ENCODE peak calls at places on chromosomes 16 and 17, in four cellular contexts. N is K562, T is H1, Y is HepG2. B is an unnamed sample.
A peak's percentile ranks its signal among the peaks of the same experiment; 100 is the strongest.

GRCh38 chr17:75102385-75102821 is 7.4 kb upstream of the ARMC7 start:
- DNase-seq in N (no peak), T (no peak), Y (no peak), B (peak; percentile 63)

GRCh38 chr17:21098934-21099687 is 27.7 kb upstream of the DHRS7B start:
- DNase-seq in N (peak; percentile 91), T (peak; percentile 73), Y (peak; percentile 80), B (peak; percentile 65)

GRCh38 chr16:10754941-10755340 is 11.3 kb downstream of the NUBP1 start:
- DNase-seq in N (no peak), T (no peak), Y (no peak), B (no peak)

GRCh38 chr17:40112718-40113109 is 9.1 kb upstream of the MSL1 start:
- DNase-seq in N (no peak), T (no peak), Y (no peak), B (no peak)

GRCh38 chr17:20993863-20994778 is 48.7 kb downstream of the USP22 start:
- DNase-seq in N (no peak), T (no peak), Y (no peak), B (no peak)

GRCh38 chr16:53827741-53828140 is 123.8 kb downstream of the FTO start:
- DNase-seq in N (no peak), T (no peak), Y (no peak), B (no peak)

GRCh38 chr17:17114592-17115225 is 72.5 kb downstream of the MPRIP start:
- DNase-seq in N (no peak), T (no peak), Y (no peak), B (no peak)

GRCh38 chr16:82368041-82368440 is 198.0 kb upstream of the MPHOSPH6 start:
- DNase-seq in N (peak; percentile 20), T (no peak), Y (peak; percentile 40), B (no peak)

GRCh38 chr17:77491921-77492445 is 351.2 kb downstream of the SEC14L1 start:
- DNase-seq in N (no peak), T (no peak), Y (no peak), B (no peak)

GRCh38 chr16:86516618-86517003 is 6.3 kb downstream of the FOXF1 start:
- DNase-seq in N (no peak), T (no peak), Y (no peak), B (no peak)

GRCh38 chr16:84229421-84229820 is 10.4 kb downstream of the KCNG4 start:
- DNase-seq in N (no peak), T (no peak), Y (no peak), B (no peak)

GRCh38 chr16:29858149-29858899 is 4.7 kb downstream of the CDIPT start:
- DNase-seq in N (no peak), T (no peak), Y (no peak), B (no peak)

GRCh38 chr17:38333635-38334295 is 10.0 kb downstream of the GPR179 start:
- DNase-seq in N (peak; percentile 83), T (peak; percentile 54), Y (peak; percentile 53), B (no peak)

GRCh38 chr17:76240461-76241204 is at the start of gene RNF157:
- DNase-seq in N (peak; percentile 94), T (no peak), Y (peak; percentile 17), B (no peak)

DNA sequence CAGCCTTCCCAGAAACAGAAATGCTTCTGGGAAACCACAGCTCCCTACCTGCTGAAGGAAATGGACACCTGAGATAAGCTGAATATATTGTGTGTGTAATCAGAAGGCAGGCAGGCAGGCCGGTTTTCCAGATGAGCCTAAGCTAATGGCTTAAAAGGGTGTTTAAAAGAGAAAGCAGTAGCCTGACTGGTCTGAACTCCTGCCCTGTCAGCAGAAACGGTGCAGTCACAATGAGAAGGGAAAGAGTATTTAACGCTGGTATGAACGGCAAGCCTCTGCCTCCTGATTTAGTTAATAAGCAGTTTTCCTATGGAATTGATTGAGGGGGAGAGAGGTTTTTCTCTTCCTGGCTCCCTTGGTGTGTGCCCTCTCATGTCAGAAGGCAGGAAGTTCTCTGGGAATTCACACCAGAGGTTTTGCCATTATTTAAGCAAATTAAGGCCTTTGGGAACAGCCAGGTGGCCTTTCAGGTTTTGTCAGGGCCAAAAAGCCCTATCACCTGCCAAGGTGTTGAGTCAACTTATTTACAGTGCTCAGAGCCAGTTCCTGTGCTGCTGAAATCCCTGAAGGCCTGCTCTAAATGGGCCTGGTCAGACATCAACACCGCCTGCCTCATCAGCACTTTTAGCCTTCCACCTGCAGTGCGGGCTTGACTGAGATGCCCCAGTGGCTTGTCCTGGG is 41.6 kb downstream of the CDH1 start:
- DNase-seq in N (no peak), T (no peak), Y (no peak), B (no peak)
- TF ChIP-seq BRCA1 in N (no peak), T (no peak), Y (no peak), B (no peak)

GRCh38 chr16:1152651-1153259 is at the start of gene CACNA1H:
- DNase-seq in N (peak; percentile 94), T (no peak), Y (no peak), B (no peak)

GRCh38 chr16:1152123-1152638 is 725 bp upstream of the CACNA1H start:
- DNase-seq in N (no peak), T (no peak), Y (no peak), B (no peak)

GRCh38 chr16:1149101-1149636 is 3.7 kb upstream of the CACNA1H start:
- DNase-seq in N (no peak), T (no peak), Y (no peak), B (no peak)

GRCh38 chr16:1151424-1152122 is 1.3 kb upstream of the CACNA1H start:
- DNase-seq in N (no peak), T (no peak), Y (no peak), B (no peak)

GRCh38 chr16:1150511-1150982 is 2.4 kb upstream of the CACNA1H start:
- DNase-seq in N (peak; percentile 74), T (no peak), Y (peak; percentile 40), B (no peak)
- TF ChIP-seq RAD21 in N (no peak), T (no peak), Y (no peak), B (no peak)

DNA sequence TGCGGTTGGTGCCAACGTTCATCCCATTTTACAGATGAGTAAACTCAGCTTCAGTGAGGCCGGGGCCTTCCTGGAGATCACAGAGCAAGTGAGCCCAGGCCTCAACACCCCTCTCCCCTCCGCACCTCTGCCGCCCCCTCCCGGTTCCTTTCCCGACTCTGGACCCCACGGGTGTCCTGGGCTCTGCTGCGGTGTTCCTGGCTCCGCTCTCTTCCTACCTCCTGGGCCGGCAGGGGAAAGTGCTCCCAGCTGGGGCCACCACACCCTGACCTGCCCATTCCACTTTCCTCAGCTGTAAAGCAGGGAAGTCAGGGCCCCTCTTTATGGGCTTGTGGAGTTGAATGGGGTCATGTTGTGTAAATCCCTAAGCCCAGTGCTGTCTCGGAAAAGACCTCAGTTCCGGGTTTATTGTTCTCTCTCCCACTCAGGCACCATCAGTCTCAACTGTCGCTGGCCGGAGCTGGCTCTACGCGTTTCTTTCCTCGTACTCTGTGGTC is 21.9 kb upstream of the ACSF3 start:
- DNase-seq in N (peak; percentile 60), T (no peak), Y (no peak), B (no peak)
- TF ChIP-seq BRCA1 in N (no peak), T (no peak), Y (no peak), B (no peak)

GRCh38 chr16:69482410-69482951 is 58.1 kb downstream of the CYB5B start:
- DNase-seq in N (no peak), T (no peak), Y (no peak), B (no peak)
- TF ChIP-seq RAD21 in N (no peak), T (no peak), Y (no peak), B (no peak)

GRCh38 chr16:56777533-56777932 is 47.6 kb downstream of the NUP93 start:
- DNase-seq in N (no peak), T (no peak), Y (no peak), B (no peak)

GRCh38 chr16:56781565-56781964 is 51.6 kb downstream of the NUP93 start:
- DNase-seq in N (no peak), T (no peak), Y (no peak), B (no peak)

GRCh38 chr16:56783332-56783731 is 53.4 kb downstream of the NUP93 start:
- DNase-seq in N (no peak), T (no peak), Y (no peak), B (no peak)

GRCh38 chr16:56780646-56781045 is 50.7 kb downstream of the NUP93 start:
- DNase-seq in N (no peak), T (no peak), Y (no peak), B (no peak)

DNA sequence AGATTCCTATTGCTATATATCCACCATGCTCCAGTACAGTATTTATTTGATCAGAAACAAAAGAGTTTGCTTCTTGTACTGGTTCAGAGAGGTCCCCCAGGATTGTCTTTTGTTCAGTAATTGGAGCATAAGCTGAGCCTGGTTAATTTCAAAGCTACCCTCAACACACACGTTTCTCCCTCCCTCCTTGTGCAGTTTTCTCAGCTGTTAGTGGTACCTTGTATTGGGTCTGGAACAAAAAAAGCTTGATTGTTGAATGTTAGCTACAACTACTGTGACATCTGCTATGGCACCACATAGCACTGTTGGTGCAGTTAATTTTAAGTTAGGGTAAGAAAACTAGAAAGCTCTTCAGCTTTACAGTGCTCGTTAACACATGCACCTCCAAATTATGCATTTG is 50.0 kb downstream of the NUP93 start:
- DNase-seq in N (no peak), T (no peak), Y (no peak), B (no peak)
- TF ChIP-seq BRCA1 in N (no peak), T (no peak), Y (no peak), B (no peak)